ENCODE peak calls at places on chromosomes 6 and 20, in eight cellular contexts. One of them, this sample, is unnamed.

GRCh38 chr20:431012-431904 is 23.2 kb downstream of the RBCK1 start:
- DNase-seq in heart right ventricle: peak; percentile 47
- DNase-seq in HL-60: no peak
- DNase-seq in CD4-positive, alpha-beta T cell: no peak
- DNase-seq in HCT116: peak; percentile 69
- DNase-seq in uterus: no peak
- DNase-seq in sigmoid colon: no peak
- DNase-seq in GM12865: peak; percentile 71
- DNase-seq in this sample: no peak

GRCh38 chr6:5762561-5762968 is 244.2 kb downstream of the NRN1 start:
- DNase-seq in heart right ventricle: peak; percentile 32
- DNase-seq in HL-60: no peak
- DNase-seq in CD4-positive, alpha-beta T cell: no peak
- DNase-seq in HCT116: no peak
- DNase-seq in uterus: peak; percentile 66
- DNase-seq in sigmoid colon: peak; percentile 72
- DNase-seq in GM12865: no peak
- DNase-seq in this sample: no peak

GRCh38 chr20:61236677-61237076 is 15.4 kb upstream of the CDH4 start:
- DNase-seq in heart right ventricle: no peak
- DNase-seq in HL-60: no peak
- DNase-seq in CD4-positive, alpha-beta T cell: no peak
- DNase-seq in HCT116: no peak
- DNase-seq in uterus: no peak
- DNase-seq in sigmoid colon: no peak
- DNase-seq in GM12865: no peak
- DNase-seq in this sample: no peak

GRCh38 chr6:105993769-105994521 is 92.2 kb upstream of the PRDM1 start:
- DNase-seq in heart right ventricle: peak; percentile 13
- DNase-seq in HL-60: peak; percentile 72
- DNase-seq in CD4-positive, alpha-beta T cell: peak; percentile 35
- DNase-seq in HCT116: no peak
- DNase-seq in uterus: peak; percentile 21
- DNase-seq in sigmoid colon: no peak
- DNase-seq in GM12865: peak; percentile 55
- DNase-seq in this sample: no peak

GRCh38 chr20:35979528-35979927 is 11.1 kb downstream of the CNBD2 start:
- DNase-seq in heart right ventricle: no peak
- DNase-seq in HL-60: no peak
- DNase-seq in CD4-positive, alpha-beta T cell: no peak
- DNase-seq in HCT116: no peak
- DNase-seq in uterus: no peak
- DNase-seq in sigmoid colon: no peak
- DNase-seq in GM12865: no peak
- DNase-seq in this sample: no peak

GRCh38 chr6:37182736-37183590 is 13.0 kb downstream of the PIM1 start:
- DNase-seq in heart right ventricle: no peak
- DNase-seq in HL-60: no peak
- DNase-seq in CD4-positive, alpha-beta T cell: peak; percentile 62
- DNase-seq in HCT116: no peak
- DNase-seq in uterus: no peak
- DNase-seq in sigmoid colon: no peak
- DNase-seq in GM12865: peak; percentile 65
- DNase-seq in this sample: no peak

GRCh38 chr20:19670829-19671228 is 87.2 kb upstream of the RIN2 start:
- DNase-seq in heart right ventricle: no peak
- DNase-seq in HL-60: no peak
- DNase-seq in CD4-positive, alpha-beta T cell: no peak
- DNase-seq in HCT116: no peak
- DNase-seq in uterus: no peak
- DNase-seq in sigmoid colon: no peak
- DNase-seq in GM12865: no peak
- DNase-seq in this sample: no peak

GRCh38 chr6:16450821-16451220 is 212.4 kb downstream of the GMPR start:
- DNase-seq in heart right ventricle: no peak
- DNase-seq in HL-60: no peak
- DNase-seq in CD4-positive, alpha-beta T cell: no peak
- DNase-seq in HCT116: no peak
- DNase-seq in uterus: no peak
- DNase-seq in sigmoid colon: no peak
- DNase-seq in GM12865: no peak
- DNase-seq in this sample: no peak

GRCh38 chr20:23152308-23152892 is 66.3 kb upstream of the CD93 start:
- DNase-seq in heart right ventricle: peak; percentile 89
- DNase-seq in HL-60: peak; percentile 55
- DNase-seq in CD4-positive, alpha-beta T cell: no peak
- DNase-seq in HCT116: no peak
- DNase-seq in uterus: peak; percentile 53
- DNase-seq in sigmoid colon: peak; percentile 85
- DNase-seq in GM12865: no peak
- DNase-seq in this sample: peak; percentile 97

GRCh38 chr6:116405147-116405546 is 34.4 kb downstream of the DSE start:
- DNase-seq in heart right ventricle: no peak
- DNase-seq in HL-60: no peak
- DNase-seq in CD4-positive, alpha-beta T cell: no peak
- DNase-seq in HCT116: no peak
- DNase-seq in uterus: peak; percentile 30
- DNase-seq in sigmoid colon: no peak
- DNase-seq in GM12865: peak; percentile 92
- DNase-seq in this sample: no peak

GRCh38 chr6:1382331-1382882 is 7.0 kb upstream of the FOXF2 start:
- DNase-seq in heart right ventricle: no peak
- DNase-seq in HL-60: no peak
- DNase-seq in CD4-positive, alpha-beta T cell: no peak
- DNase-seq in HCT116: no peak
- DNase-seq in uterus: no peak
- DNase-seq in sigmoid colon: no peak
- DNase-seq in GM12865: no peak
- DNase-seq in this sample: peak; percentile 56

GRCh38 chr6:1379026-1379809 is 10.2 kb upstream of the FOXF2 start:
- DNase-seq in heart right ventricle: no peak
- DNase-seq in HL-60: no peak
- DNase-seq in CD4-positive, alpha-beta T cell: no peak
- DNase-seq in HCT116: no peak
- DNase-seq in uterus: no peak
- DNase-seq in sigmoid colon: no peak
- DNase-seq in GM12865: no peak
- DNase-seq in this sample: peak; percentile 62

GRCh38 chr6:1381397-1382330 is 7.7 kb upstream of the FOXF2 start:
- DNase-seq in heart right ventricle: peak; percentile 29
- DNase-seq in HL-60: no peak
- DNase-seq in CD4-positive, alpha-beta T cell: peak; percentile 24
- DNase-seq in HCT116: no peak
- DNase-seq in uterus: peak; percentile 41
- DNase-seq in sigmoid colon: no peak
- DNase-seq in GM12865: peak; percentile 33
- DNase-seq in this sample: peak; percentile 69

GRCh38 chr6:1379810-1380198 is 9.6 kb upstream of the FOXF2 start:
- DNase-seq in heart right ventricle: no peak
- DNase-seq in HL-60: no peak
- DNase-seq in CD4-positive, alpha-beta T cell: no peak
- DNase-seq in HCT116: no peak
- DNase-seq in uterus: no peak
- DNase-seq in sigmoid colon: no peak
- DNase-seq in GM12865: no peak
- DNase-seq in this sample: no peak

DNA sequence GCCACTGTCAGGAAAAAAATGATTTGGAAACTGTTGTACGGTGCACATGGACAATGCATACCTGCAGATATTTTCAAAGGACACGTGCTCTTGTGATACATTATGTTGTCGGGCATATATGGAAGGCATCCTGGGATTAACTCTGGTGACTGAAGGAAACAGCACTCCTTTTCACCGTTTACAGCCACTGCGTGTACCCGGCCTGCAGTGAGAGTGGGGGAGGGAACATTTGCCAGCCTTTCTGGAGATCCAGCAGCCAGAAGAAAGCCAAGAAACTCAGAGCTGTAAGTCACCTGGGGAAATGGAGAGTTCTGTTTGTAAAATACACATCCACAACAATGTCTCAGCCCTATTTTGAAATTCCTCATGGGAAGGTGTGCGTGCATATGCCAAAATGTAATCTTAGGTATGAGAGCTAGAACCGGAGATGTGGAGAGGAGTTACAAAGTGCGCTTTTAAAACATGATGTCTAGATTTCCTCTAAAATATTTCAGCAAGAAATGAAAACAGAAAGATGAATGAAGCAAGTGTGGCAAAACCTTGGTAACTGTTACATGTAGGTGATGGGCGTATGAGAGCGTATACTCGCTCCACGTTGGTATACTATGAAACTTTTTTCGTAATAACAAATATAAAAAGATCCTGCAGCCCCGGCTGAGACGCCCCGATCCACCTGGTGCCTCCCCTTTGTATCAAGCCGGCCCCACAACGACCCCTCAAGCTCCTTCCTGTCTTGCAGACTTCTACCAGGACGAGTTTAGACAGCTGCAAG is 8.6 kb upstream of the FOXF2 start:
- DNase-seq in heart right ventricle: no peak
- DNase-seq in HL-60: no peak
- DNase-seq in CD4-positive, alpha-beta T cell: no peak
- DNase-seq in HCT116: no peak
- DNase-seq in uterus: no peak
- DNase-seq in sigmoid colon: no peak
- DNase-seq in GM12865: no peak
- DNase-seq in this sample: peak; percentile 24
- TF ChIP-seq CTCF in heart right ventricle: no peak
- TF ChIP-seq CTCF in HL-60: no peak
- TF ChIP-seq CTCF in CD4-positive, alpha-beta T cell: no peak
- TF ChIP-seq CTCF in HCT116: no peak
- TF ChIP-seq CTCF in uterus: no peak
- TF ChIP-seq CTCF in sigmoid colon: no peak
- TF ChIP-seq CTCF in GM12865: no peak
- TF ChIP-seq CTCF in this sample: no peak

DNA sequence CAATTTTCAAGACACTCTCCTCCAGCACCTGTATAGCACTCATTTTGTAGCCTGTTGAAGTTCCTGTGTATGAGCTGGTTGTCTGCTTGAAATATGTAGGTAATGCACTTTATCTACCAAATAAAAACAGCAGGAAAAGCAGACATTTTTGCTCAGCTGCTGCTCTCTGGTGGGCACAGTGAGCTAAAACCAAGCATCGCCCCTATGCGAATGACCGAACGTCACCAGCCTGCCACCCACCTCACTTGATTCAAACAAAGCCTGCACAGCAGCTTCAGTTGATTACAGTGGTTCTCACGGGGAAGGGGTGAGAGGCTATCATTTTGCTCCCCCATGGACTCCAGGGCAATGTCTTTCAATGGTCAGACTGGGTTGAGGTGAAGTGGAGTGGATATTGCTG is 185.7 kb downstream of the SASH1 start:
- DNase-seq in heart right ventricle: no peak
- DNase-seq in HL-60: no peak
- DNase-seq in CD4-positive, alpha-beta T cell: no peak
- DNase-seq in HCT116: no peak
- DNase-seq in uterus: no peak
- DNase-seq in sigmoid colon: no peak
- DNase-seq in GM12865: no peak
- DNase-seq in this sample: no peak
- TF ChIP-seq CTCF in heart right ventricle: no peak
- TF ChIP-seq CTCF in HL-60: no peak
- TF ChIP-seq CTCF in CD4-positive, alpha-beta T cell: no peak
- TF ChIP-seq CTCF in HCT116: no peak
- TF ChIP-seq CTCF in uterus: no peak
- TF ChIP-seq CTCF in sigmoid colon: no peak
- TF ChIP-seq CTCF in GM12865: no peak
- TF ChIP-seq CTCF in this sample: no peak

GRCh38 chr6:113982055-113982550 is 11.2 kb upstream of the HDAC2 start:
- DNase-seq in heart right ventricle: no peak
- DNase-seq in HL-60: no peak
- DNase-seq in CD4-positive, alpha-beta T cell: no peak
- DNase-seq in HCT116: no peak
- DNase-seq in uterus: no peak
- DNase-seq in sigmoid colon: no peak
- DNase-seq in GM12865: no peak
- DNase-seq in this sample: no peak

GRCh38 chr6:113976806-113977205 is 5.9 kb upstream of the HDAC2 start:
- DNase-seq in heart right ventricle: no peak
- DNase-seq in HL-60: no peak
- DNase-seq in CD4-positive, alpha-beta T cell: no peak
- DNase-seq in HCT116: no peak
- DNase-seq in uterus: no peak
- DNase-seq in sigmoid colon: no peak
- DNase-seq in GM12865: no peak
- DNase-seq in this sample: no peak

GRCh38 chr6:113979930-113980329 is 9.0 kb upstream of the HDAC2 start:
- DNase-seq in heart right ventricle: no peak
- DNase-seq in HL-60: no peak
- DNase-seq in CD4-positive, alpha-beta T cell: no peak
- DNase-seq in HCT116: no peak
- DNase-seq in uterus: no peak
- DNase-seq in sigmoid colon: no peak
- DNase-seq in GM12865: no peak
- DNase-seq in this sample: no peak

GRCh38 chr6:113978084-113978675 is 7.2 kb upstream of the HDAC2 start:
- DNase-seq in heart right ventricle: no peak
- DNase-seq in HL-60: no peak
- DNase-seq in CD4-positive, alpha-beta T cell: no peak
- DNase-seq in HCT116: no peak
- DNase-seq in uterus: no peak
- DNase-seq in sigmoid colon: no peak
- DNase-seq in GM12865: no peak
- DNase-seq in this sample: no peak

DNA sequence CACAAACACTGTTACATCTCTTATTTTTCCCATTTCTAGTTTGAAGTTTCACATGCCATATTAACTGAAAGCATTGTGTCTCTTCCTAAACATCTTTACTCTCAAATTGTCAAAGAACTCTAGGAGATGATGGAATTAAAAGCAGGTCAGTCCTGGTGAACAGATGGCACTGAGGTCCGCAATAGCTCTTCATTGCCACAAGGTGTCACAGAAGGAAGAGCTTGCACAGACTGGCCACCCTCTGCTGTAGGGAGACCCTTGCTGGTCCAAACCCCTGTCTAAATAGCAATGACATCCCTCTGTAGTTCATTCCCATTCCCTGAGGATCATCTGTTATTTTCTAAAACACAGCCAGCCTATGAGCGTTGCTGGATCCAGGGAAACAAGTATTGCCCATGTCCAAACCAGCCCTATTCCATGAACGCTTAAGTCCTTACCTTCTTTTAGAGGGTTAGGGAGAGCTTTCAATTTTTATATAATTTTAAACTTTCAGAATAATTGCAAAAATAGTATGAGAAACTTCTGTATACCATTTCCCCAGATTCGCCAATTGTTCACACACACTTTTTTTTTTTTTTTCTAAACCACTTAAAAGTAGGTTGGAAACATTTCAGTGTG is 10.1 kb upstream of the HDAC2 start:
- DNase-seq in heart right ventricle: no peak
- DNase-seq in HL-60: no peak
- DNase-seq in CD4-positive, alpha-beta T cell: no peak
- DNase-seq in HCT116: no peak
- DNase-seq in uterus: no peak
- DNase-seq in sigmoid colon: no peak
- DNase-seq in GM12865: peak; percentile 38
- DNase-seq in this sample: no peak
- TF ChIP-seq CTCF in heart right ventricle: no peak
- TF ChIP-seq CTCF in HL-60: peak; percentile 8
- TF ChIP-seq CTCF in CD4-positive, alpha-beta T cell: peak; percentile 48
- TF ChIP-seq CTCF in HCT116: peak; percentile 76
- TF ChIP-seq CTCF in uterus: peak; percentile 17
- TF ChIP-seq CTCF in sigmoid colon: peak; percentile 9
- TF ChIP-seq CTCF in GM12865: peak; percentile 39
- TF ChIP-seq CTCF in this sample: no peak

GRCh38 chr6:148780918-148781436 is 34.1 kb downstream of the UST start:
- DNase-seq in heart right ventricle: no peak
- DNase-seq in HL-60: no peak
- DNase-seq in CD4-positive, alpha-beta T cell: no peak
- DNase-seq in HCT116: no peak
- DNase-seq in uterus: no peak
- DNase-seq in sigmoid colon: no peak
- DNase-seq in GM12865: peak; percentile 80
- DNase-seq in this sample: no peak
- TF ChIP-seq CTCF in heart right ventricle: no peak
- TF ChIP-seq CTCF in HL-60: no peak
- TF ChIP-seq CTCF in CD4-positive, alpha-beta T cell: no peak
- TF ChIP-seq CTCF in HCT116: no peak
- TF ChIP-seq CTCF in uterus: no peak
- TF ChIP-seq CTCF in sigmoid colon: no peak
- TF ChIP-seq CTCF in GM12865: no peak
- TF ChIP-seq CTCF in this sample: no peak